ENCODE peak calls at places on chromosome 12, in eight cellular contexts. I is endothelial cell of umbilical vein, E is IMR-90, T is mesendoderm, K is H1, D is NT2/D1, Z is HCT116, Q is fibroblast of lung. L is an unnamed sample.

GRCh38 chr12:24728366-24728765 is 220.5 kb downstream of the BCAT1 start:
- DNase-seq in T (peak; percentile 26), D (peak; percentile 33), I (peak; percentile 31), Q (peak; percentile 35), Z (no peak), E (peak; percentile 55), K (no peak), L (peak; percentile 62)

GRCh38 chr12:18323159-18323558 is 61.8 kb downstream of the PIK3C2G start:
- DNase-seq in T (no peak), Z (no peak), Q (peak; percentile 54), D (no peak), E (peak; percentile 52), K (no peak), I (no peak), L (peak; percentile 28)

GRCh38 chr12:34399631-34400422 is 377.5 kb downstream of the ALG10 start:
- DNase-seq in I (no peak), K (peak; percentile 1), Q (no peak), T (no peak), E (no peak), D (no peak), Z (no peak), L (no peak)

GRCh38 chr12:70646850-70647249 is 9.6 kb upstream of the PTPRB start:
- DNase-seq in E (peak; percentile 85), Z (no peak), I (peak; percentile 41), D (no peak), Q (peak; percentile 96), T (no peak), K (no peak), L (peak; percentile 27)

GRCh38 chr12:67426067-67426466 is 156.9 kb downstream of the CAND1 start:
- DNase-seq in D (no peak), T (no peak), E (peak; percentile 80), I (no peak), K (no peak), Z (no peak), Q (peak; percentile 83), L (peak; percentile 82)

GRCh38 chr12:106138646-106139421 is at the start of gene NUAK1:
- DNase-seq in K (peak; percentile 83), I (peak; percentile 86), E (peak; percentile 45), Z (no peak), D (peak; percentile 50), T (peak; percentile 92), Q (peak; percentile 84), L (peak; percentile 77)

GRCh38 chr12:72273851-72274284 is 1.7 kb downstream of the TRHDE start:
- DNase-seq in T (peak; percentile 19), K (peak; percentile 54), E (no peak), I (no peak), D (no peak), Z (no peak), Q (no peak), L (no peak)

GRCh38 chr12:90645181-90645580 is 309.8 kb downstream of the CCER1 start:
- DNase-seq in T (no peak), I (no peak), D (no peak), Q (no peak), Z (no peak), E (no peak), K (no peak), L (no peak)

GRCh38 chr12:131333621-131334440 is 377.1 kb upstream of the SFSWAP start:
- DNase-seq in K (peak; percentile 10), Z (no peak), I (no peak), E (no peak), D (no peak), T (no peak), Q (no peak), L (no peak)

GRCh38 chr12:49838973-49839633 is 3.8 kb downstream of the BCDIN3D start:
- DNase-seq in E (peak; percentile 35), K (no peak), Q (peak; percentile 21), I (peak; percentile 67), T (peak; percentile 60), Z (peak; percentile 22), D (no peak), L (peak; percentile 68)

GRCh38 chr12:105773501-105773900 is 365.3 kb downstream of the NUAK1 start:
- DNase-seq in E (no peak), Z (no peak), K (no peak), T (no peak), D (no peak), Q (peak; percentile 16), I (no peak), L (no peak)

GRCh38 chr12:125871811-125872594 is 806.8 kb downstream of the AACS start:
- DNase-seq in I (no peak), Q (no peak), D (no peak), E (no peak), T (no peak), K (no peak), Z (no peak), L (no peak)

GRCh38 chr12:114447799-114448617 is 42.1 kb upstream of the TBX5 start:
- DNase-seq in T (no peak), K (no peak), Q (no peak), I (no peak), D (no peak), E (no peak), Z (no peak), L (no peak)

GRCh38 chr12:114451657-114452056 is 45.7 kb upstream of the TBX5 start:
- DNase-seq in Q (no peak), T (no peak), K (no peak), Z (no peak), E (no peak), I (no peak), D (no peak), L (no peak)

GRCh38 chr12:114448618-114448933 is 42.6 kb upstream of the TBX5 start:
- DNase-seq in Q (no peak), Z (no peak), E (no peak), I (no peak), D (no peak), T (peak; percentile 71), K (peak; percentile 64), L (no peak)

GRCh38 chr12:114450511-114451300 is 44.8 kb upstream of the TBX5 start:
- DNase-seq in Q (no peak), Z (no peak), D (no peak), I (no peak), K (no peak), E (no peak), T (peak; percentile 33), L (no peak)

DNA sequence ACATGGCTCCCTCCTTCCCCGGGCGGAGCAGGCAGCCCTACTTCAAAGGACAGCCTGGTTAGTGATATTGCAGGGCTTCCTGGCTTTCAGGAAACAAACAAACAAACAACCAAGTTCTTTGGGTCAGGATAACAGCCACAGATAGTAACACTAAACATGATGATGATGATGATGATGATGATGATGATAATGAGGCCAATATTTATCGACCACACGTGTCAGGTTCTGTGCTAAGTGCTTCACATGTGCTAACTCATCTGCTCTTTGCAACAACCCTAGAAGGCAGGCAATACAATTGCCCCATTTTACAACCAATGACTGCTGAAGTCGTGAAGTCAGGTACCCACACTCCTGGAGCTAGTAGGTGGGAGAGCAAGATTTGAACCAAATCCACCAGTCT is 44.1 kb upstream of the TBX5 start:
- DNase-seq in I (no peak), K (no peak), T (no peak), Z (no peak), D (no peak), E (no peak), Q (no peak), L (no peak)
- H3K27me3 ChIP-seq in I (peaks cover 14% of the 10 kb centered on the region), K (peaks cover 79% of the 10 kb centered on the region), T (peaks cover 60% of the 10 kb centered on the region), Z (peaks cover 46% of the 10 kb centered on the region), D (peaks cover 72% of the 10 kb centered on the region), E (peaks cover 57% of the 10 kb centered on the region), Q (peaks cover 33% of the 10 kb centered on the region), L (peaks cover 56% of the 10 kb centered on the region)

GRCh38 chr12:51218607-51219161 is 822 bp upstream of the POU6F1 start:
- DNase-seq in E (no peak), I (peak; percentile 47), T (peak; percentile 59), Z (no peak), Q (no peak), K (peak; percentile 52), D (peak; percentile 18), L (no peak)
- H3K9ac ChIP-seq in E (peak overlapping the region; percentile 85), I (peak overlapping the region; percentile 85), T (peak overlapping the region; percentile 79), Z (peak overlapping the region; percentile 81), Q (peak overlapping the region; percentile 88), K (peak overlapping the region; percentile 76), D (peak overlapping the region; percentile 62), L (peak overlapping the region; percentile 83)

GRCh38 chr12:132852496-132852895 is 23.8 kb upstream of the GOLGA3 start:
- DNase-seq in Z (no peak), K (no peak), I (no peak), Q (no peak), D (no peak), T (no peak), E (no peak), L (no peak)

GRCh38 chr12:132850291-132850690 is 21.6 kb upstream of the GOLGA3 start:
- DNase-seq in K (no peak), I (no peak), D (no peak), Q (no peak), E (no peak), Z (no peak), T (no peak), L (no peak)

GRCh38 chr12:132853285-132854092 is 24.8 kb upstream of the GOLGA3 start:
- DNase-seq in T (no peak), Q (no peak), D (no peak), K (no peak), E (no peak), I (no peak), Z (no peak), L (no peak)

GRCh38 chr12:132848521-132848920 is 19.9 kb upstream of the GOLGA3 start:
- DNase-seq in I (no peak), T (no peak), Q (no peak), Z (no peak), D (no peak), E (no peak), K (no peak), L (no peak)

GRCh38 chr12:132851465-132851864 is 22.8 kb upstream of the GOLGA3 start:
- DNase-seq in I (no peak), Z (no peak), K (no peak), Q (no peak), E (no peak), T (no peak), D (no peak), L (no peak)
- H3K36me3 ChIP-seq in I (peaks cover 20% of the 10 kb centered on the region), Z (no peaks in the 10 kb centered on the region), K (peaks cover 45% of the 10 kb centered on the region), Q (peaks cover 45% of the 10 kb centered on the region), E (peaks cover 72% of the 10 kb centered on the region), T (peaks cover 20% of the 10 kb centered on the region), D (peaks cover 83% of the 10 kb centered on the region), L (peaks cover 95% of the 10 kb centered on the region)

GRCh38 chr12:51866324-51866723 is 17.8 kb upstream of the FIGNL2 start:
- DNase-seq in K (no peak), D (no peak), T (no peak), Q (no peak), Z (no peak), E (no peak), I (no peak), L (no peak)

GRCh38 chr12:51864701-51865469 is 16.4 kb upstream of the FIGNL2 start:
- DNase-seq in I (no peak), T (peak; percentile 21), D (no peak), E (no peak), K (no peak), Z (no peak), Q (no peak), L (no peak)

GRCh38 chr12:51865757-51866270 is 17.3 kb upstream of the FIGNL2 start:
- DNase-seq in Q (no peak), I (no peak), Z (no peak), T (peak; percentile 31), K (no peak), E (no peak), D (no peak), L (no peak)

GRCh38 chr12:51863921-51864700 is 15.6 kb upstream of the FIGNL2 start:
- DNase-seq in T (peak; percentile 89), Q (peak; percentile 64), K (peak; percentile 89), Z (no peak), E (no peak), D (peak; percentile 80), I (no peak), L (peak; percentile 32)

DNA sequence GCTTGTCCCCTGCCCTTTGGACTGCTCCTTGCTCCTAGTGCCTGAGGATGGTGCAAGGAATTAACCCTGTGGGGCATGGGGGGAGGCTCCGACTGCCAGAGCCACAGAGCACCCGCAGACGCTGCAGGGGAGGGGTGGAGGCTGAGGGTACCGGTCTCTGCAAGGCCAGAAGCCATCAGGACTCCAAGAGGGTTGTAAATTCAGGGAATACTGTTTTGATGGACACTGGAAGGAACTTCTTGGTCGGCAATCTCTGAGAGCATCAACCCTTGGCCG is 16.9 kb upstream of the FIGNL2 start:
- DNase-seq in E (no peak), K (no peak), D (no peak), Z (no peak), T (no peak), Q (no peak), I (no peak), L (no peak)
- H3K27me3 ChIP-seq in E (peaks cover 59% of the 10 kb centered on the region), K (peaks cover 22% of the 10 kb centered on the region), D (peaks cover 18% of the 10 kb centered on the region), Z (no peaks in the 10 kb centered on the region), T (peaks cover 3% of the 10 kb centered on the region), Q (peaks cover 36% of the 10 kb centered on the region), I (no peaks in the 10 kb centered on the region), L (peaks cover 25% of the 10 kb centered on the region)

L was measured in adipocyte.